ENCODE peak calls at places on chromosomes 7 and 10, in seven cellular contexts. O is stimulated activated CD4-positive, alpha-beta T cell treated with anti-CD3 and anti-CD28 coated beads, TNF-alpha, amount 100 ng/mL, for 48 hours; M is endothelial cell; E is sigmoid colon; J is stomach; T is T-cell; V is H54. H is an unnamed sample.

GRCh38 chr7:128840326-128841170 is 10.3 kb downstream of the FLNC start:
- DNase-seq in M (no peak), T (no peak), V (no peak), E (no peak), O (no peak), J (no peak), H (no peak)

GRCh38 chr10:37975407-37975991 is 948 bp downstream of the ZNF25 start:
- DNase-seq in O (no peak), T (no peak), J (no peak), V (no peak), M (no peak), E (no peak), H (no peak)

GRCh38 chr7:116588641-116589594 is 64.1 kb downstream of the CAV1 start:
- DNase-seq in V (no peak), T (no peak), E (no peak), O (no peak), J (no peak), M (no peak), H (peak; percentile 56)

GRCh38 chr10:121087129-121087528 is 236.0 kb downstream of the WDR11 start:
- DNase-seq in E (no peak), M (no peak), T (no peak), V (no peak), J (no peak), O (no peak), H (no peak)

GRCh38 chr10:61662794-61663259 is at the start of gene CABCOCO1:
- DNase-seq in O (no peak), V (peak; percentile 47), M (peak; percentile 70), E (peak; percentile 83), T (no peak), J (peak; percentile 71), H (peak; percentile 47)

GRCh38 chr7:96953676-96954513 is 51.5 kb upstream of the DLX6 start:
- DNase-seq in M (no peak), E (no peak), V (no peak), O (no peak), J (no peak), T (no peak), H (peak; percentile 1)

GRCh38 chr7:80379034-80379433 is 132.8 kb downstream of the GNAT3 start:
- DNase-seq in V (peak; percentile 6), O (no peak), E (no peak), T (no peak), M (no peak), J (no peak), H (peak; percentile 82)

GRCh38 chr10:60726253-60726652 is 52.0 kb upstream of the CDK1 start:
- DNase-seq in M (no peak), V (no peak), E (no peak), J (no peak), O (no peak), T (no peak), H (no peak)

GRCh38 chr10:59222788-59223187 is 46.3 kb downstream of the PHYHIPL start:
- DNase-seq in T (no peak), M (no peak), E (no peak), V (no peak), O (no peak), J (no peak), H (peak; percentile 10)

GRCh38 chr10:31374146-31374696 is 55.2 kb downstream of the ZEB1 start:
- DNase-seq in M (no peak), T (no peak), E (no peak), J (no peak), O (no peak), V (no peak), H (peak; percentile 36)

GRCh38 chr10:109957092-109957797 is 33.9 kb upstream of the XPNPEP1 start:
- DNase-seq in T (no peak), O (no peak), J (peak; percentile 72), E (no peak), M (no peak), V (no peak), H (no peak)

GRCh38 chr7:76252020-76252419 is 50.3 kb downstream of the SRRM3 start:
- DNase-seq in O (no peak), E (no peak), J (no peak), V (no peak), M (no peak), T (no peak), H (no peak)

GRCh38 chr7:139488810-139489209 is 5.3 kb upstream of the KLRG2 start:
- DNase-seq in M (no peak), E (no peak), J (no peak), T (no peak), V (no peak), O (no peak), H (no peak)

GRCh38 chr7:46145412-46145811 is 224.3 kb upstream of the IGFBP3 start:
- DNase-seq in T (no peak), J (no peak), O (no peak), M (no peak), V (peak; percentile 71), E (no peak), H (peak; percentile 100)

GRCh38 chr10:111107846-111108245 is 31.0 kb downstream of the ADRA2A start:
- DNase-seq in V (no peak), T (no peak), J (peak; percentile 52), O (no peak), E (no peak), M (no peak), H (no peak)

GRCh38 chr7:67566101-67566500 is 569.5 kb downstream of the TYW1 start:
- DNase-seq in J (no peak), V (no peak), M (no peak), E (no peak), O (no peak), T (no peak), H (no peak)

GRCh38 chr7:154928136-154929005 is 74.6 kb downstream of the PAXIP1 start:
- DNase-seq in M (no peak), O (no peak), E (no peak), V (peak; percentile 70), J (peak; percentile 37), T (peak; percentile 20), H (peak; percentile 72)

GRCh38 chr10:12729885-12730284 is 271.6 kb downstream of the CCDC3 start:
- DNase-seq in T (no peak), V (no peak), O (no peak), M (peak; percentile 68), J (no peak), E (no peak), H (no peak)

GRCh38 chr10:50884302-50884701 is 1.1 kb downstream of the A1CF start:
- DNase-seq in O (no peak), V (no peak), T (no peak), E (no peak), M (no peak), J (no peak), H (no peak)

GRCh38 chr10:7505196-7505595 is 94.4 kb upstream of the SFMBT2 start:
- DNase-seq in M (no peak), T (no peak), O (no peak), V (no peak), J (no peak), E (no peak), H (no peak)

GRCh38 chr7:102728-103127 is 89.6 kb upstream of the FAM20C start:
- DNase-seq in J (no peak), T (no peak), O (no peak), E (no peak), V (no peak), M (no peak), H (no peak)

GRCh38 chr7:16849295-16850148 is 32.3 kb downstream of the AGR3 start:
- DNase-seq in J (no peak), T (no peak), E (no peak), O (no peak), V (no peak), M (no peak), H (no peak)

GRCh38 chr10:61859786-61860185 is 41.7 kb upstream of the ARID5B start:
- DNase-seq in E (no peak), M (no peak), O (no peak), J (no peak), T (no peak), V (no peak), H (no peak)

GRCh38 chr7:50914460-50914859 is 131.8 kb upstream of the GRB10 start:
- DNase-seq in V (no peak), T (no peak), J (no peak), M (no peak), E (no peak), O (no peak), H (no peak)